ENCODE peak calls at places on chromosomes 2 and 18, in four cellular contexts. G is COR-L47, H is HTR-8/SVneo, A is GM23248. K is an unnamed sample.

GRCh38 chr2:69798909-69799526 is 30.4 kb upstream of the GMCL1 start:
- DNase-seq in A (peak), G (no peak), H (no peak), K (no peak)

GRCh38 chr2:118832791-118833715 is 14.4 kb downstream of the EN1 start:
- DNase-seq in A (no peak), H (no peak), G (no peak), K (no peak)

GRCh38 chr2:23705771-23706612 is 220.9 kb downstream of the ATAD2B start:
- DNase-seq in H (no peak), G (no peak), A (no peak), K (no peak)

GRCh38 chr2:6312377-6312776 is 553.3 kb downstream of the CMPK2 start:
- DNase-seq in A (no peak), G (no peak), H (no peak), K (no peak)

GRCh38 chr2:171505374-171505773 is 16.9 kb upstream of the CYBRD1 start:
- DNase-seq in A (peak), H (no peak), G (no peak), K (no peak)

GRCh38 chr2:3466966-3467365 is 52.4 kb downstream of the ADI1 start:
- DNase-seq in A (no peak), G (no peak), H (no peak), K (no peak)

GRCh38 chr2:190963088-190963487 is 50.9 kb downstream of the STAT1 start:
- DNase-seq in A (no peak), G (no peak), H (no peak), K (no peak)

GRCh38 chr2:120720176-120720575 is 15.5 kb upstream of the GLI2 start:
- DNase-seq in A (no peak), G (no peak), H (no peak), K (no peak)

GRCh38 chr18:63480476-63480875 is 3.7 kb downstream of the SERPINB5 start:
- DNase-seq in H (no peak), A (no peak), G (no peak), K (no peak)

GRCh38 chr2:99340669-99341236 is 3.6 kb downstream of the EIF5B start:
- DNase-seq in A (peak), G (no peak), H (no peak), K (no peak)

GRCh38 chr2:19435815-19436214 is 77.4 kb upstream of the OSR1 start:
- DNase-seq in H (peak), G (no peak), A (peak), K (no peak)

GRCh38 chr2:20136149-20136548 is 84.7 kb upstream of the LAPTM4A start:
- DNase-seq in H (no peak), A (no peak), G (no peak), K (no peak)

GRCh38 chr2:20723543-20723942 is 56.6 kb downstream of the GDF7 start:
- DNase-seq in A (peak), H (no peak), G (no peak), K (no peak)

GRCh38 chr18:55840601-55841170 is 252.7 kb upstream of the TCF4 start:
- DNase-seq in G (no peak), H (no peak), A (no peak), K (no peak)

GRCh38 chr2:126973745-126974144 is 75.1 kb downstream of the TEX51 start:
- DNase-seq in A (no peak), H (no peak), G (no peak), K (no peak)

GRCh38 chr2:145040433-145040832 is 520.5 kb upstream of the ZEB2 start:
- DNase-seq in H (no peak), G (no peak), A (no peak), K (no peak)

GRCh38 chr2:52416340-52416739 is 1351.3 kb upstream of the CHAC2 start:
- DNase-seq in G (peak), A (no peak), H (no peak), K (no peak)

GRCh38 chr2:1173528-1173927 is 222.9 kb downstream of the SNTG2 start:
- DNase-seq in A (no peak), G (no peak), H (no peak), K (no peak)

GRCh38 chr2:99643824-99644787 is 154.3 kb upstream of the REV1 start:
- DNase-seq in G (no peak), H (no peak), A (peak), K (no peak)

GRCh38 chr2:200679157-200679934 is 93.5 kb downstream of the AOX1 start:
- DNase-seq in G (no peak), H (peak), A (no peak), K (no peak)

K was measured in activated CD4-positive, alpha-beta T cell treated with anti-CD3 and anti-CD28 coated beads for 4 hours.